ENCODE peak calls at places on chromosome 1, in six cellular contexts. N is stimulated activated CD4-positive, alpha-beta T cell treated with anti-CD3 and anti-CD28 coated beads, Interleukin-1b, Interleukin-23, amount 100 ng/mL, for 48 hours; C is H54; J is body of pancreas; U is left colon; F is GDM1. O is an unnamed sample.

GRCh38 chr1:185398022-185398421 is 81.0 kb upstream of the IVNS1ABP start:
- DNase-seq in F (no peak), C (no peak), J (no peak), U (peak; percentile 21), N (no peak), O (no peak)

GRCh38 chr1:119139393-119139792 is 1.1 kb downstream of the WARS2 start:
- DNase-seq in C (no peak), F (no peak), N (peak; percentile 25), J (no peak), U (no peak), O (no peak)

GRCh38 chr1:182062223-182062622 is 711 bp upstream of the ZNF648 start:
- DNase-seq in N (no peak), C (no peak), F (no peak), U (no peak), J (no peak), O (no peak)

GRCh38 chr1:22041505-22041904 is 11.0 kb upstream of the CDC42 start:
- DNase-seq in U (no peak), J (no peak), C (no peak), N (no peak), F (no peak), O (no peak)

GRCh38 chr1:185435696-185436379 is 118.8 kb upstream of the IVNS1ABP start:
- DNase-seq in F (no peak), N (no peak), J (no peak), U (no peak), C (no peak), O (no peak)

GRCh38 chr1:52385376-52385775 is 18.8 kb downstream of the ORC1 start:
- DNase-seq in N (no peak), J (no peak), U (no peak), C (no peak), F (no peak), O (no peak)

GRCh38 chr1:178151831-178152230 is 57.9 kb downstream of the RASAL2 start:
- DNase-seq in F (no peak), J (no peak), U (no peak), C (no peak), N (no peak), O (no peak)

GRCh38 chr1:53409695-53410094 is 49.5 kb upstream of the DMRTB1 start:
- DNase-seq in N (no peak), J (no peak), U (no peak), F (no peak), C (no peak), O (peak; percentile 25)

GRCh38 chr1:118335372-118335771 is 150.3 kb upstream of the SPAG17 start:
- DNase-seq in N (no peak), J (no peak), C (no peak), F (no peak), U (no peak), O (no peak)

GRCh38 chr1:43058545-43059360 is 100.1 kb upstream of the SLC2A1 start:
- DNase-seq in U (no peak), J (peak; percentile 19), F (no peak), N (peak; percentile 36), C (peak; percentile 69), O (peak; percentile 72)

GRCh38 chr1:45979778-45980176 is 152.7 kb downstream of the PIK3R3 start:
- DNase-seq in U (peak; percentile 52), F (no peak), C (no peak), J (no peak), N (no peak), O (no peak)

GRCh38 chr1:1349256-1350012 is at the start of gene DVL1:
- DNase-seq in F (peak; percentile 48), N (peak; percentile 56), J (peak; percentile 48), C (no peak), U (peak; percentile 76), O (no peak)

GRCh38 chr1:31679676-31680230 is 24.1 kb downstream of the COL16A1 start:
- DNase-seq in N (no peak), U (no peak), C (no peak), F (no peak), J (no peak), O (no peak)

GRCh38 chr1:198330982-198331620 is 174.3 kb downstream of the NEK7 start:
- DNase-seq in F (no peak), J (no peak), N (no peak), U (no peak), C (no peak), O (no peak)

GRCh38 chr1:244749230-244750016 is 86.0 kb upstream of the COX20 start:
- DNase-seq in F (no peak), J (no peak), C (no peak), U (no peak), N (no peak), O (no peak)

O was measured in ureter.